ENCODE peak calls at places on chromosomes 16 and 17, in nine cellular contexts. K is foreskin keratinocyte, I is pancreas, Y is SK-N-SH, G is omental fat pad, U is cardiac fibroblast, Q is hepatocyte, F is uterus, H is Peyer's patch. A is an unnamed sample.

GRCh38 chr17:29291163-29291752 is 2.7 kb downstream of the NUFIP2 start:
- DNase-seq in U (peak), I (no peak), H (no peak), Q (peak), K (peak), Y (peak), F (no peak), G (no peak), A (no peak)

GRCh38 chr17:2449486-2449885 is 48.6 kb upstream of the MNT start:
- DNase-seq in U (peak), F (no peak), G (no peak), Q (no peak), K (no peak), I (no peak), H (no peak), Y (peak), A (no peak)

GRCh38 chr16:65176603-65177002 is 54.7 kb upstream of the CDH11 start:
- DNase-seq in I (no peak), K (no peak), H (no peak), F (peak), Q (no peak), U (peak), Y (no peak), G (no peak), A (no peak)

GRCh38 chr16:16186820-16187219 is 36.5 kb downstream of the ABCC6 start:
- DNase-seq in G (no peak), I (no peak), Y (no peak), U (no peak), H (no peak), F (no peak), Q (no peak), K (no peak), A (no peak)

GRCh38 chr16:80210787-80211186 is 330.0 kb upstream of the DYNLRB2 start:
- DNase-seq in Y (no peak), K (no peak), I (no peak), U (no peak), F (no peak), G (no peak), Q (no peak), H (no peak), A (no peak)

GRCh38 chr16:70573451-70574121 is 50.0 kb downstream of the SF3B3 start:
- DNase-seq in Q (peak), Y (no peak), K (peak), G (no peak), F (no peak), I (no peak), U (peak), H (no peak), A (no peak)

GRCh38 chr17:73770849-73771229 is 126.6 kb upstream of the SDK2 start:
- DNase-seq in H (no peak), K (no peak), G (no peak), F (no peak), I (no peak), Y (peak), Q (no peak), U (no peak), A (no peak)

GRCh38 chr17:7293821-7294613 is 422 bp downstream of the YBX2 start:
- DNase-seq in I (peak), Q (peak), U (no peak), G (no peak), H (no peak), F (no peak), Y (peak), K (no peak), A (no peak)

GRCh38 chr16:66026211-66026610 is 340.3 kb upstream of the CDH5 start:
- DNase-seq in Q (peak), I (no peak), H (no peak), U (peak), G (no peak), Y (peak), K (no peak), F (no peak), A (no peak)

GRCh38 chr17:15981646-15982580 is 17.6 kb downstream of the ZSWIM7 start:
- DNase-seq in Q (no peak), U (peak), Y (no peak), H (no peak), I (no peak), F (no peak), K (peak), G (no peak), A (no peak)

GRCh38 chr17:29292071-29292991 is 1.6 kb downstream of the NUFIP2 start:
- DNase-seq in Y (peak), K (peak), Q (peak), F (peak), G (no peak), U (peak), H (peak), I (peak), A (no peak)

GRCh38 chr16:11796227-11797165 is 562 bp downstream of the ZC3H7A start:
- DNase-seq in G (peak), F (peak), I (peak), U (peak), K (no peak), Q (peak), H (peak), Y (peak), A (peak)

GRCh38 chr16:7246578-7246977 is 86.1 kb upstream of the RBFOX1 start:
- DNase-seq in K (no peak), I (no peak), H (no peak), G (no peak), Q (peak), F (no peak), Y (no peak), U (no peak), A (no peak)

GRCh38 chr17:27762527-27763305 is 37.6 kb downstream of the NOS2 start:
- DNase-seq in G (no peak), Q (peak), U (peak), I (no peak), K (no peak), Y (no peak), F (no peak), H (no peak), A (no peak)

GRCh38 chr17:2102931-2103398 is 48.1 kb downstream of the HIC1 start:
- DNase-seq in G (no peak), Y (no peak), K (peak), I (no peak), F (no peak), H (no peak), Q (no peak), U (peak), A (no peak)

GRCh38 chr17:48335858-48336500 is 94.0 kb downstream of the SKAP1 start:
- DNase-seq in Q (peak), K (peak), U (peak), F (no peak), Y (peak), H (no peak), G (no peak), I (no peak), A (no peak)

GRCh38 chr17:4998666-4999428 is 1.1 kb downstream of the KIF1C start:
- DNase-seq in I (peak), G (no peak), K (no peak), U (no peak), F (no peak), H (no peak), Y (no peak), Q (peak), A (no peak)

GRCh38 chr17:63450551-63450950 is 4.4 kb upstream of the CYB561 start:
- DNase-seq in G (no peak), H (no peak), U (no peak), K (no peak), Q (no peak), Y (peak), I (no peak), F (no peak), A (no peak)

GRCh38 chr16:87710887-87711286 is 54.9 kb downstream of the KLHDC4 start:
- DNase-seq in K (no peak), U (no peak), G (no peak), F (no peak), Y (no peak), Q (no peak), H (no peak), I (no peak), A (no peak)

GRCh38 chr16:46690281-46691178 is 1.1 kb downstream of the ORC6 start:
- DNase-seq in Y (no peak), U (peak), F (no peak), I (no peak), K (peak), H (no peak), G (no peak), Q (peak), A (no peak)

GRCh38 chr16:9033125-9033830 is 58.2 kb upstream of the HAPSTR1 start:
- DNase-seq in F (no peak), G (no peak), H (peak), Y (peak), Q (peak), U (peak), K (no peak), I (no peak), A (no peak)

GRCh38 chr17:82838386-82839063 is 1.3 kb downstream of the ZNF750 start:
- DNase-seq in H (no peak), U (peak), Y (no peak), I (peak), G (no peak), K (no peak), Q (peak), F (no peak), A (peak)

GRCh38 chr16:6133009-6133408 is 1035.4 kb upstream of the EEF2KMT start:
- DNase-seq in G (no peak), U (no peak), F (no peak), H (no peak), I (no peak), K (no peak), Y (no peak), Q (no peak), A (no peak)

GRCh38 chr17:67056746-67057490 is 12.6 kb downstream of the CACNG1 start:
- DNase-seq in H (no peak), I (no peak), G (no peak), U (no peak), Q (no peak), K (no peak), F (no peak), Y (peak), A (no peak)

GRCh38 chr17:67779098-67779672 is 46.1 kb upstream of the BPTF start:
- DNase-seq in F (peak), Q (peak), I (no peak), U (peak), G (no peak), H (no peak), Y (peak), K (no peak), A (no peak)

GRCh38 chr17:79892457-79893236 is 53.4 kb upstream of the CBX4 start:
- DNase-seq in K (peak), Y (no peak), U (no peak), Q (peak), G (no peak), I (peak), H (no peak), F (no peak), A (no peak)

GRCh38 chr16:50208460-50208931 is 55.4 kb downstream of the TENT4B start:
- DNase-seq in H (no peak), I (no peak), K (peak), Q (no peak), F (no peak), G (no peak), U (no peak), Y (no peak), A (no peak)

GRCh38 chr16:64094992-64095579 is 1026.8 kb downstream of the CDH11 start:
- DNase-seq in Y (no peak), U (no peak), F (no peak), H (no peak), I (no peak), G (no peak), Q (no peak), K (peak), A (no peak)

GRCh38 chr17:83126275-83126930 is 47.0 kb downstream of the METRNL start:
- DNase-seq in F (no peak), I (peak), K (no peak), G (no peak), Q (no peak), Y (no peak), U (no peak), H (no peak), A (peak)

GRCh38 chr16:79269211-79269863 is 331.2 kb downstream of the MAF start:
- DNase-seq in I (no peak), Q (no peak), Y (no peak), F (no peak), K (no peak), G (no peak), U (no peak), H (peak), A (no peak)

GRCh38 chr17:56160395-56160889 is 7.2 kb downstream of the ANKFN1 start:
- DNase-seq in Y (no peak), H (no peak), U (no peak), I (no peak), K (no peak), G (no peak), Q (no peak), F (no peak), A (no peak)

GRCh38 chr16:54028013-54028412 is 258.6 kb downstream of the IRX3 start:
- DNase-seq in U (no peak), F (no peak), G (no peak), H (no peak), Y (no peak), K (no peak), I (no peak), Q (no peak), A (no peak)

GRCh38 chr16:73172621-73173312 is 124.8 kb upstream of the ZFHX3 start:
- DNase-seq in U (peak), G (no peak), I (peak), Y (peak), H (no peak), K (peak), F (peak), Q (peak), A (no peak)

GRCh38 chr17:82170412-82170961 is 42.2 kb downstream of the CCDC57 start:
- DNase-seq in F (no peak), Y (no peak), Q (no peak), I (no peak), H (no peak), K (no peak), U (no peak), G (no peak), A (no peak)

GRCh38 chr17:69254187-69254586 is 25.6 kb upstream of the ABCA10 start:
- DNase-seq in I (no peak), K (no peak), U (peak), G (no peak), F (no peak), Q (no peak), H (no peak), Y (no peak), A (no peak)

GRCh38 chr17:49952209-49952911 is 16.6 kb upstream of the DLX4 start:
- DNase-seq in K (peak), G (peak), U (peak), I (peak), Y (peak), F (peak), Q (peak), H (peak), A (no peak)

GRCh38 chr16:68232335-68232734 is 3.6 kb downstream of the ESRP2 start:
- DNase-seq in U (no peak), K (no peak), I (no peak), F (no peak), H (no peak), Q (no peak), G (no peak), Y (no peak), A (no peak)

GRCh38 chr17:82434216-82434565 is 15.8 kb upstream of the OGFOD3 start:
- DNase-seq in Q (no peak), H (peak), Y (no peak), U (no peak), F (no peak), K (no peak), G (no peak), I (no peak), A (no peak)

GRCh38 chr17:47253541-47254402 is at the start of gene ITGB3:
- DNase-seq in Q (peak), I (peak), H (peak), G (no peak), U (peak), K (peak), F (peak), Y (peak), A (no peak)

DNA sequence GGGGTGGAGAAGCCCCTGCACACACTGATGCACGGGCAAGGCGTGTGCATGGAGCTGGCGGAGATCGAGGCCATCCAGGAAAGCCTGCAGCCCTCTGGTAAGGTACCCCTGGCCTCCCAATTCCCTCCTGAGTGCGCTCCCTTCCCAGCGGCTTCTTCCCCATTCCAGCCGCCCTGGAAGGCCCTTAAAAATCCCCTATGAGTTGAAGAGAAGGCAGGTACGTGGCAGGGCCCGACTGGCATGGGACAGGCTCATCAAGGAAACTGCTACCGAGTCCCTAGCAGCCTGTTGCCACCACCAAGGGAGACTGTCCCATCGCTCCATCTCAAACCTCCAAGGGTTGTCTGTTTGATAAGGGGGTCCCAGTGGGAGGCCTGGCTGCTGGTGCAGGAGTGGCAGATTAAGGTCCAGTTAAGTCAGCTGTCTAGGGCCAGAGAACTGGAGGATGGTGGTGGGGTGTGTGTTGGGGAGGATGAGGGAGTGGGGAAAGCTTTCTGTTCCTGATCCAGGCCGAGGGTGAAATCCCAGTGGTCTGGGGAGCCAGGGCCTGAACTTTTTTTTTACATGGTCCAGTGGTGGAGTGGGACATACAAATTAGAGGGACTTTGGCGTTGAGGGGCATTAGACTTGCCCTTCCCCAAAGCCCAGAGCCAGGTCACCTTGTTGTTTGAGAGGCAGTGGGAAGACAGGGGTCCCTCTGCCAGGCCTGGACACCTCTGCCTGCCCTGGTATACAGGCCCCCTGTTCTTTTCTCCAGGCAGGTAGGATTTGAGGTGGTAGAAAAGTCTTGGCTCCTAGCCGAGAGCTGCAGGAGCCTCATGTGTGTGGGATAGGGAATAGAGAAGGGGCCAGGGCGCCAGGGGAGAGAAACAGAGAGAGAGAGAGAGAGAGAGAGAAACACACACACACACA is 994 bp downstream of the IGFBP4 start:
- DNase-seq in H (no peak), Y (no peak), K (peak), G (no peak), I (no peak), U (peak), F (peak), Q (no peak), A (no peak)
- TF ChIP-seq CTCF in H (no peak), Y (peak), K (no peak), G (no peak), I (no peak), U (no peak), F (no peak), Q (no peak), A (peak)

GRCh38 chr16:31453255-31454204 is 5.8 kb upstream of the ARMC5 start:
- DNase-seq in Q (peak), Y (no peak), U (peak), G (no peak), H (no peak), K (peak), F (peak), I (no peak), A (peak)

GRCh38 chr16:31456988-31457360 is 2.3 kb upstream of the ARMC5 start:
- DNase-seq in K (no peak), Y (no peak), H (no peak), U (no peak), G (no peak), Q (no peak), I (peak), F (no peak), A (peak)

GRCh38 chr16:31452631-31453106 is 6.6 kb upstream of the ARMC5 start:
- DNase-seq in U (peak), K (peak), Y (no peak), G (no peak), Q (no peak), F (no peak), I (no peak), H (no peak), A (no peak)

GRCh38 chr16:31458073-31458834 is 1.0 kb upstream of the ARMC5 start:
- DNase-seq in F (no peak), I (peak), H (peak), Q (peak), K (peak), U (peak), G (no peak), Y (peak), A (peak)

DNA sequence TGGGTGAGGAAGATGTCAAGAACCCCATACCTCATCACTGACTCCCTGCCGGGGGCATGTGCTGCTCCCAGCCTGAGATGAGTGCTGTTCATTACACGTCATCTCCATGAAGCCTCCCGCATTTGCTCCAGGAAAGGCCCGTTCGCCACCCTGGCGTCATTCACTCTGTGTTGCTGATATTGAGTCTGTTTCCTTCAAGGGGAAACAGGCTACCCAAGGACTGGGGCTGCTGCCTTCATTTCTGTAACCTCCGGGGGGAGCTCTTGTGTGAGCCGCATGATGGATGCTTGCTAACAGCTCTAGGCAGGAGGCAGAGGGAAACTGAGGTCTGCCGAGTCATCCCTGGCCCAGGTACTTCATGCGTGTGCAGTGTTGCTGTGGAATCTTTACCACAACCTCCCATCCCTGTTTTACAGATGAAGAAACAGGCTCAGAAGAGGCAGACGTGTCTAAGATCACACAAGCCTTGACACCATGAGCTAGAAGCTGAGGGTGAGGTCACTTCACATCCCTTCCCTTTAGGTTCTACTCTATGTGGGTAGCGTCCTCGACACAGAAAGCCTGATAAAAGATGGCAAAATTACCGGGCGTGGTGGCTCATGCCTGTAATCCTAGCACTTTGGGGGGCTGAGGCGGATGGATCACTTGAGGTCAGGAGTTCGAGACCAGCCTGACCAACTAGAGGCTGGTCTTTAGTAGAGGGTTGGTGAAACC is 3.5 kb upstream of the ARMC5 start:
- DNase-seq in Q (no peak), H (no peak), G (no peak), Y (peak), K (no peak), F (no peak), U (peak), I (no peak), A (peak)
- TF ChIP-seq CTCF in Q (peak), H (no peak), G (no peak), Y (peak), K (peak), F (no peak), U (peak), I (no peak), A (peak)

DNA sequence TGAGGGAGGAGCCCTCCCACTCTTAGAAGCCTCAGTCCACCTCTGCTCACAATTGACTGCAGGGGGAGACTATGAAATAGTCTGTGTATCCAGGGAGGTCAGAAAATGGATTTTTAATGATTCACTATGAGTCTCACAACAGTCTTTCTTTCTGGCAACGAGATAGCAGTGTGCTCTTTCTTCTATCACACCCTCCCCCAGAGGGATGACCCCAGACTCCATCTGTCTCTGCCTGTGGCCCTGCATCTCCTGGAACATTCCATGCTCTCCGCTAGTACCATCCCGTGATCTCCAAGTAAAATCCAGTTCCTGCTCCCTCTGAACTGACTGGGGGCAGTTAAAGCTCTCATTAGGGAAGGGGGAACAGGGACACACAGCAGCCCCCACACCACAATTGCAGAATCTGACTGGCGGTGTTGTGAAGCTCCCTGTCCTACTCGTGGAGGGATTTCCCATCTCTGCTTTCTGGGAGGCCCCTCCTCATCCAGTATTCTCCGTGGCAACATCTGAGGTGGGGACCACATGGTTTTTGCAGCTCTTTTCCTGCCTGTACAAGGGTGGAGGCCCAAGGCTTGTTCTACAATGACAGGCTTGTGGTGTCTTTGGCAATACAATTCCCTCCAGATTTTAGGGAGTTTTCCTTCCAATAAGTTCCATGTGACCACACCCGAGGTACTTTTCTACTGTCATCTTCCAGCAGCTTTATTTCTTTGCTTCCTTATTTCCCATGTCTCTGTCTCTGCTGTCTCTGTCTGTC is 19.5 kb downstream of the NATD1 start:
- DNase-seq in K (no peak), F (no peak), Q (no peak), Y (no peak), G (no peak), I (no peak), U (no peak), H (no peak), A (no peak)
- TF ChIP-seq CTCF in K (peak), F (no peak), Q (no peak), Y (no peak), G (no peak), I (no peak), U (no peak), H (no peak), A (no peak)

GRCh38 chr16:86664518-86665318 is 86.4 kb downstream of the FOXL1 start:
- DNase-seq in U (peak), I (no peak), F (no peak), G (no peak), K (peak), Q (peak), Y (no peak), H (no peak), A (no peak)
- TF ChIP-seq CTCF in U (no peak), I (no peak), F (no peak), G (no peak), K (no peak), Q (no peak), Y (peak), H (no peak), A (no peak)